ENCODE peak calls at places on chromosomes 2 and 18, in four cellular contexts. H, Q, L and V are unnamed samples.

GRCh38 chr2:160294339-160294803 is 94.3 kb upstream of the ITGB6 start:
- DNase-seq in H (no peak), Q (no peak), L (no peak), V (no peak)

GRCh38 chr2:178480227-178481181 is at the start of gene PLEKHA3:
- DNase-seq in H (peak), Q (peak), L (peak), V (peak)

GRCh38 chr18:74463271-74463670 is 6.2 kb upstream of the DIPK1C start:
- DNase-seq in H (no peak), Q (no peak), L (no peak), V (no peak)

GRCh38 chr18:50644807-50645206 is 84.9 kb downstream of the MAPK4 start:
- DNase-seq in H (no peak), Q (no peak), L (peak), V (no peak)

GRCh38 chr2:149645391-149645790 is 57.8 kb upstream of the MMADHC start:
- DNase-seq in H (no peak), Q (no peak), L (no peak), V (no peak)

GRCh38 chr2:214103199-214104001 is 307.5 kb upstream of the VWC2L start:
- DNase-seq in H (no peak), Q (no peak), L (no peak), V (no peak)

GRCh38 chr2:61493523-61493942 is 22.6 kb upstream of the USP34 start:
- DNase-seq in H (no peak), Q (no peak), L (no peak), V (no peak)

GRCh38 chr2:164661349-164661748 is 40.1 kb upstream of the GRB14 start:
- DNase-seq in H (no peak), Q (no peak), L (no peak), V (no peak)

GRCh38 chr18:3217930-3218647 is 1.7 kb downstream of the MYOM1 start:
- DNase-seq in H (no peak), Q (no peak), L (no peak), V (no peak)

GRCh38 chr2:86087936-86088850 is 17.5 kb downstream of the POLR1A start:
- DNase-seq in H (no peak), Q (peak), L (no peak), V (no peak)

GRCh38 chr2:111251711-111252110 is 131.0 kb downstream of the BCL2L11 start:
- DNase-seq in H (no peak), Q (no peak), L (no peak), V (no peak)

GRCh38 chr2:31764169-31764568 is 183.4 kb upstream of the SRD5A2 start:
- DNase-seq in H (no peak), Q (no peak), L (no peak), V (no peak)

GRCh38 chr2:15728247-15728721 is 136.6 kb downstream of the DDX1 start:
- DNase-seq in H (no peak), Q (no peak), L (no peak), V (no peak)

GRCh38 chr2:64128943-64129391 is 15.3 kb downstream of the PELI1 start:
- DNase-seq in H (no peak), Q (no peak), L (no peak), V (no peak)

GRCh38 chr2:240227538-240228428 is 87.3 kb upstream of the OTOS start:
- DNase-seq in H (no peak), Q (no peak), L (no peak), V (no peak)

GRCh38 chr2:218446547-218446946 is 27.6 kb downstream of the VIL1 start:
- DNase-seq in H (no peak), Q (no peak), L (no peak), V (no peak)

GRCh38 chr2:219469186-219469724 is 29.4 kb upstream of the GMPPA start:
- DNase-seq in H (no peak), Q (no peak), L (no peak), V (no peak)

GRCh38 chr2:65165595-65165994 is 35.7 kb upstream of the RAB1A start:
- DNase-seq in H (no peak), Q (no peak), L (no peak), V (no peak)

GRCh38 chr2:64400733-64401500 is 53.0 kb upstream of the LGALSL start:
- DNase-seq in H (no peak), Q (no peak), L (no peak), V (no peak)

GRCh38 chr2:229852565-229852964 is 69.2 kb downstream of the TRIP12 start:
- DNase-seq in H (peak), Q (peak), L (no peak), V (no peak)

GRCh38 chr18:24249716-24250115 is 110.9 kb downstream of the CABYR start:
- DNase-seq in H (no peak), Q (no peak), L (no peak), V (no peak)
- TF ChIP-seq TAF1 in H (no peak), Q (no peak), L (no peak), V (no peak)

GRCh38 chr2:39121523-39122063 is 742 bp upstream of the SOS1 start:
- DNase-seq in H (no peak), Q (no peak), L (no peak), V (no peak)
- TF ChIP-seq POLR2A in H (no peak), Q (no peak), L (no peak), V (no peak)

GRCh38 chr2:202375006-202375610 is 1.0 kb upstream of the BMPR2 start:
- DNase-seq in H (no peak), Q (no peak), L (no peak), V (peak)
- TF ChIP-seq POLR2AphosphoS5 in H (peak), Q (no peak), L (peak), V (no peak)

DNA sequence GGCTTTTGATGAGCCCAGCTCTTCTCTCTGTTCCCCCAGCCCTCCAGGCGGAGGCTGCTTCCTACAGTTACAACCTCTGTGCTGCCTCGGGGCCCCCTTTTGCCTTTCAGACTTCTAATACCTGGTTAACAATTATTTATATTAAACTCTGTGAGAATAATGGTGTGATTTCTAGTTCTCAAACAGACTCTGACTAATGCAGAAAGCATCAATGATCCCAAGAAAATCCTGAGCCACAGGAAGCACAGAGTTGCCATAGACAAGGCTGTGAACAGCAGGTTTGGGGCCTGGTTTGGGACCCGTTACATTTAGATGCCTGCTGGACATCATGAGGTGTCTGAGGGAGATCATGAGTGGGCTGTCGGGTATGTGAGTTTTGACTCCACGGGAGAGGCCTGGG is 37.4 kb upstream of the MYO3B start:
- DNase-seq in H (no peak), Q (no peak), L (no peak), V (no peak)
- TF ChIP-seq TAF1 in H (no peak), Q (no peak), L (no peak), V (no peak)